ENCODE peak calls at places on chromosomes 12 and 14, in four cellular contexts. F is stimulated activated CD4-positive, alpha-beta T cell treated with anti-CD3 and anti-CD28 coated beads, Interleukin-15, amount 100 ng/mL, for 1 hour; R is HEK293T; M is A549. Z is an unnamed sample.
A peak's percentile ranks its signal among the peaks of the same experiment; 100 is the strongest.

GRCh38 chr12:116954700-116955381 is 44.1 kb downstream of the FBXW8 start:
- DNase-seq in F (no peak), M (no peak), R (no peak), Z (no peak)

GRCh38 chr12:103928736-103929050 is 1.5 kb upstream of the HSP90B1 start:
- DNase-seq in M (no peak), R (no peak), F (no peak), Z (no peak)

GRCh38 chr12:83802011-83802410 is 1110.6 kb downstream of the SLC6A15 start:
- DNase-seq in R (no peak), M (no peak), F (no peak), Z (no peak)

GRCh38 chr12:87304406-87304805 is 724.8 kb downstream of the C12orf50 start:
- DNase-seq in F (no peak), R (no peak), M (no peak), Z (no peak)

GRCh38 chr12:65171073-65171472 is 1.7 kb downstream of the LEMD3 start:
- DNase-seq in F (no peak), R (no peak), M (no peak), Z (no peak)

GRCh38 chr12:124673881-124674617 is 106.6 kb upstream of the NCOR2 start:
- DNase-seq in F (no peak), M (no peak), R (no peak), Z (peak; percentile 83)

GRCh38 chr12:26496170-26496569 is 300.8 kb downstream of the SSPN start:
- DNase-seq in F (no peak), M (no peak), R (no peak), Z (no peak)

GRCh38 chr12:120257041-120257821 is 8.3 kb downstream of the PXN start:
- DNase-seq in R (no peak), M (no peak), F (no peak), Z (peak; percentile 39)

GRCh38 chr14:33568935-33569579 is 381.8 kb downstream of the EGLN3 start:
- DNase-seq in R (no peak), F (no peak), M (no peak), Z (no peak)

GRCh38 chr12:65948320-65949008 is 124.2 kb downstream of the HMGA2 start:
- DNase-seq in M (peak; percentile 18), F (no peak), R (no peak), Z (no peak)

GRCh38 chr14:24390696-24391468 is 7.9 kb upstream of the NYNRIN start:
- DNase-seq in M (no peak), R (no peak), F (no peak), Z (no peak)

GRCh38 chr14:63598821-63599220 is 42.9 kb downstream of the WDR89 start:
- DNase-seq in R (no peak), M (no peak), F (no peak), Z (no peak)

Z was measured in BE2C.